ENCODE peak calls at places on chromosomes 1 and 21, in six cellular contexts. G is astrocyte, E is Calu3, B is AG09309, K is lung, W is pancreas. P is an unnamed sample.

GRCh38 chr1:24946861-24947658 is 17.0 kb upstream of the RUNX3 start:
- DNase-seq in B (no peak), W (no peak), G (peak), E (no peak), K (no peak), P (no peak)

GRCh38 chr1:225882699-225883615 is 777 bp upstream of the TMEM63A start:
- DNase-seq in G (peak), K (peak), W (peak), E (peak), B (no peak), P (peak)

GRCh38 chr21:42405064-42406059 is 1.7 kb downstream of the UBASH3A start:
- DNase-seq in K (no peak), W (no peak), B (no peak), E (no peak), G (no peak), P (peak)

GRCh38 chr1:225981714-225982113 is 17.4 kb downstream of the SDE2 start:
- DNase-seq in W (no peak), K (no peak), E (no peak), G (no peak), B (no peak), P (no peak)

GRCh38 chr1:218303176-218303575 is 18.1 kb downstream of the RRP15 start:
- DNase-seq in E (no peak), G (no peak), W (no peak), K (no peak), B (no peak), P (no peak)

GRCh38 chr1:229843627-229844238 is 217.7 kb downstream of the URB2 start:
- DNase-seq in W (no peak), K (no peak), G (no peak), B (no peak), E (peak), P (no peak)

GRCh38 chr21:41164052-41164451 is 3.9 kb upstream of the BACE2 start:
- DNase-seq in E (no peak), W (no peak), B (no peak), K (no peak), G (no peak), P (no peak)

GRCh38 chr1:9689971-9690381 is 38.4 kb downstream of the PIK3CD start:
- DNase-seq in G (no peak), K (no peak), B (no peak), E (no peak), W (peak), P (peak)

GRCh38 chr1:2163205-2163604 is 31.4 kb downstream of the FAAP20 start:
- DNase-seq in B (no peak), K (no peak), G (no peak), E (no peak), W (no peak), P (peak)

GRCh38 chr1:37739222-37739621 is 25.7 kb downstream of the EPHA10 start:
- DNase-seq in G (no peak), B (no peak), W (no peak), E (peak), K (no peak), P (peak)

GRCh38 chr1:166132496-166132895 is 34.3 kb downstream of the FAM78B start:
- DNase-seq in E (no peak), K (no peak), W (no peak), G (peak), B (no peak), P (no peak)

GRCh38 chr1:94949681-94950661 is 23.1 kb upstream of the CNN3 start:
- DNase-seq in B (no peak), E (peak), K (no peak), W (peak), G (peak), P (no peak)

GRCh38 chr1:15810073-15810472 is 2.6 kb upstream of the UQCRHL start:
- DNase-seq in E (no peak), K (no peak), B (no peak), W (no peak), G (no peak), P (no peak)

GRCh38 chr1:29267341-29268070 is 31.2 kb downstream of the PTPRU start:
- DNase-seq in B (no peak), K (no peak), E (no peak), W (no peak), G (no peak), P (no peak)

GRCh38 chr1:97827887-97828286 is 92.9 kb downstream of the DPYD start:
- DNase-seq in W (no peak), B (no peak), K (no peak), G (peak), E (no peak), P (peak)

GRCh38 chr1:93738926-93739325 is 57.3 kb upstream of the BCAR3 start:
- DNase-seq in G (no peak), W (no peak), E (no peak), K (no peak), B (no peak), P (no peak)

GRCh38 chr1:210607361-210607760 is 278.7 kb downstream of the HHAT start:
- DNase-seq in G (no peak), W (no peak), E (no peak), B (no peak), K (no peak), P (no peak)

GRCh38 chr21:36706482-36706852 is 7.6 kb downstream of the SIM2 start:
- DNase-seq in K (no peak), G (no peak), E (no peak), B (no peak), W (no peak), P (no peak)

GRCh38 chr21:36708512-36709029 is 9.7 kb downstream of the SIM2 start:
- DNase-seq in G (no peak), B (no peak), E (no peak), W (no peak), K (no peak), P (no peak)

GRCh38 chr21:36705679-36706481 is 7.0 kb downstream of the SIM2 start:
- DNase-seq in W (no peak), E (no peak), G (no peak), K (no peak), B (no peak), P (no peak)

GRCh38 chr21:36707763-36708511 is 9.0 kb downstream of the SIM2 start:
- DNase-seq in E (no peak), G (no peak), W (no peak), B (no peak), K (no peak), P (no peak)

DNA sequence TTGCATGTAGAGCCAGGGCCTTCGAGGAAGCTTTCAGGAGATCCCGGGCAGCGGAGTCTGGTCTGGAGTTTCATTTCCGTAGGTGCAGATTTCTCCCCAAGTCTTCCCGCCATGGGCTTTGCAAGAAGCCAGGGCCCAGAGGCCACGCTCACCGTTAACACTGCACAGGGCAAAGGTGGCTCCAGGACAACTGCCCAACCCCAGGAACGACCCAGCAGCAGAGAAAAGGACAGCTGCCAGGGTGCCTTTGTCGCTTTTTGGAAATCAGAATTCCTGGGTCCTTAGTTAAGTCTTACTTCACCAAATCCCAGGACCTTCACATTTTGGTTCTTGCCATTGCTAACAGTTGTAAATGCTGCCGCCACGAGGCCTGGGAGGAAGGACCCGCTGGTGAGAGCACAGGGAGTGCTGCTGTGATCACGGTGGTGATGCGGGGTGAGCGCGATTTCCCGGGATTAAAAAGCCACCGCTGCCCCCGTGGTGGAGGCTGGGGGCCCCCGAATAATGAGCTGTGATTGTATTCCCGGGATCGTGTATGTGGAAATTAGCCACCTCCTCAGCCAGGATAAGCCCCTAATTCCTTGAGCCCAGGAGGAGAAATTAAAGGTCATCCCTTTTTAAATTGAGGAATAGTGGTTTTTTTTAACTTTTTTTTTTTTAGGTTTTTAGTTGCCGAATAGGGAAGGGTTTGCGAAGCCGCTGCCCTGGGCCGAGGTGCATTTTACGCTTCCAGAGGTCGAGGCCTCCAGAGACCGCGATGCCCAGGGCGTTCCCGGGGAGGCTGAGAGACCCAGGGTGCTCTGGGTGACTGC is 8.2 kb downstream of the SIM2 start:
- DNase-seq in W (no peak), G (no peak), E (no peak), B (no peak), K (no peak), P (no peak)
- TF ChIP-seq CTCF in W (no peak), G (no peak), E (no peak), B (peak), K (no peak), P (no peak)

DNA sequence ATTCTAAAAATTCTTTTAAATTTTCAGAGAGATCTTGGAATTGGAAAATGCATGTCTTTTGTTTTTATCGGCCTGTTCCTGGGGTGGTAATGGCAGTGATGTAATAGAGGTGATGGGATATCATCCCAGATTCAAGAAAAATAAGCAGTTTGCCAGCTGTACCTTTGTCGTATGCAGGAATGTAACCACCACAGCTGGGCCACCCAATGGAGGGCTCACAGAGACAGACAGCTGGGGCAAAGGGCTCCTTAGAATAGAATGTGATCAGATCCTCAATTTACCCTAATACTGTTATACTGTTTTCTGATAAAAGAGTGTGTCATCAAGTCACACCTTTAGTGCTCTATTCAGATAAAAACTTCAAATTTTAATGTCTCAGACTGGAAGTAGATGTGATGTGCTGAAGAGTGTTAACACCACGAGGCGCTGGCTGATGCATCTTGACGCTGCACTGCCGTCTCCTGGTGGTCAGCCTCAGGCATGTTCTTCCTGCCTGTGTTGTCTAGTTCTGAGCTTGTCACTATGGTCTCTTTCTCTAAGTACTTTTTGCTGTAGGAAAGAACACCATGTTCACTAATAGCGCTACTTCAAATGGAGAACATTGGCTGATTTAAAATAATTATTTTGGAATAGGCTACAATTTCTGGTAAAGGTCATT is 78.8 kb downstream of the C1orf21 start:
- DNase-seq in K (no peak), B (no peak), W (no peak), E (no peak), G (no peak), P (no peak)
- TF ChIP-seq CTCF in K (no peak), B (no peak), W (no peak), E (no peak), G (no peak), P (no peak)

GRCh38 chr1:224774378-224774777 is 155.1 kb upstream of the DNAH14 start:
- DNase-seq in E (peak), K (no peak), G (no peak), W (no peak), B (no peak), P (no peak)
- TF ChIP-seq CTCF in E (no peak), K (no peak), G (no peak), W (no peak), B (no peak), P (no peak)

GRCh38 chr1:172727956-172728603 is 69.2 kb downstream of the FASLG start:
- DNase-seq in E (peak), K (no peak), G (no peak), B (no peak), W (no peak), P (peak)
- TF ChIP-seq CTCF in E (peak), K (peak), G (peak), B (peak), W (no peak), P (peak)

GRCh38 chr21:36171741-36172331 is 15.2 kb downstream of the DOP1B start:
- DNase-seq in G (no peak), B (no peak), W (no peak), K (no peak), E (no peak), P (no peak)

GRCh38 chr21:36171327-36171726 is 14.7 kb downstream of the DOP1B start:
- DNase-seq in W (no peak), E (no peak), G (no peak), K (no peak), B (no peak), P (no peak)

GRCh38 chr21:36170823-36171222 is 14.2 kb downstream of the DOP1B start:
- DNase-seq in E (no peak), G (no peak), B (no peak), W (no peak), K (no peak), P (no peak)

GRCh38 chr21:36166705-36167104 is 10.1 kb downstream of the DOP1B start:
- DNase-seq in W (no peak), G (no peak), K (no peak), E (no peak), B (no peak), P (no peak)

GRCh38 chr21:36169465-36170128 is 13.0 kb downstream of the DOP1B start:
- DNase-seq in G (no peak), E (no peak), K (no peak), W (no peak), B (no peak), P (peak)
- TF ChIP-seq CTCF in G (no peak), E (no peak), K (no peak), W (no peak), B (no peak), P (no peak)

GRCh38 chr1:244409648-244410164 is 42.0 kb downstream of the ADSS2 start:
- DNase-seq in W (no peak), G (no peak), K (no peak), B (no peak), E (no peak), P (no peak)

GRCh38 chr1:244412116-244412639 is 39.5 kb downstream of the ADSS2 start:
- DNase-seq in K (no peak), W (no peak), E (no peak), G (no peak), B (no peak), P (no peak)

GRCh38 chr1:244413736-244414135 is 38.0 kb downstream of the ADSS2 start:
- DNase-seq in G (no peak), E (no peak), K (no peak), W (no peak), B (no peak), P (no peak)

GRCh38 chr1:244419004-244419403 is 32.7 kb downstream of the ADSS2 start:
- DNase-seq in B (no peak), K (no peak), W (no peak), E (no peak), G (peak), P (no peak)

DNA sequence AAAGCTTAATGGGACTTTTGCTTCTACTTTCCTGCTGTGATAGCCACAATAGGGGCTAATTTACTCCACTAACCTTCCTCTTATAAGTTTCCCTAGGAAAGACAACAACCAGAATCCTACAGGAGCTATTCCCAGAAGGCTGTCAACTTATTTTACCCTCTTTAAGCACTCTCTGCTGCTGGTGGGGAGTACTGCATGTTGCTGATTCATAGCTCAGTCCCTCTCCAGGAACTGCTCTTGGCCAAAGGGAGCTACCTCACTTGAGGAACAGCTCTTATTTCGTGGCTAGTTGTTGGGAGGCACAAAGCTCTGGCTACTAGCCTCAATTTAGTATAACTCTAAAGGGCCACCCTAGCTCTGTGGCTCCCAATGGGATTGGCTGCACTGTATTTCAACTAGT is 37.2 kb downstream of the ADSS2 start:
- DNase-seq in B (peak), E (no peak), W (no peak), G (peak), K (no peak), P (no peak)
- TF ChIP-seq CTCF in B (peak), E (no peak), W (no peak), G (peak), K (no peak), P (no peak)

DNA sequence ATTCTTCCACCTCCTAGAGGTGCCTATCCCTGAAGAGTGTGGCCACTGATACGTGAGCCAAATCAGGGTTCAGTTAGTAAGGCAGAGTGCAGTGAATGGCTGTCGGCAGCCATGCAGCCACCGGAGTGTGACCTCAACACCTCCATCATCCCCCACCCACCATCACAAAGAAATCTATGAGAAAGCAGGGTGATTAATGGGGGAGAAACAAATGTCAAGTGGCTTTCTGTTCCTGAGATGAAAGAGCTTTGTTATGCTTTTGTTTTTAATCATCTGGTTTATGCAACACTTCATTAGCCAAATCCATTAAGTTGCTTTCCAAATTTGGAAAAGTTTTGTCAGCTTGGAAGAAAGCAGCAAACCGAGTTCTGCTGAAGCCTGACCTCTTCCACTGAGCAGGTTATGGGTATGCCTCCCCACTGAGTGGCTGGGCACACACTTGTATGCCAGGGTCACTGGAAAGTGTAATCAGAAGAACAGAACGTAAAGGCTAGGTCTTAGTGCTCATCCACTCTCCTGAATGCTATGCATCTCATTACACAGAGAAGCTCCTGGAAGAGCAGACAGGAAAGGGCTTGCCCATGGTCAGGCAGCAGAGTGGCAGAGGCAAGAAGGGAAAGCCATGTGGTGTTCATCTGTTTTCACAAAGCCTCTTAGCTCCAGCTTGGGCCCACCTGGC is 57.1 kb upstream of the ATP1B1 start:
- DNase-seq in G (no peak), B (no peak), E (no peak), W (no peak), K (no peak), P (peak)
- TF ChIP-seq CTCF in G (no peak), B (no peak), E (no peak), W (no peak), K (no peak), P (no peak)